ENCODE peak calls at places on chromosome 13, in seven cellular contexts. F, W, G, M, Y, D and V are unnamed samples.

GRCh38 chr13:23629566-23630272 is 59.5 kb downstream of the TNFRSF19 start:
- DNase-seq in F (no peak), W (no peak), G (no peak), M (no peak), Y (no peak), D (no peak), V (no peak)

GRCh38 chr13:26968431-26969335 is 202.9 kb downstream of the USP12 start:
- DNase-seq in F (peak), W (peak), G (no peak), M (no peak), Y (no peak), D (peak), V (no peak)

GRCh38 chr13:74629985-74630384 is 495.8 kb upstream of the KLF12 start:
- DNase-seq in F (no peak), W (no peak), G (no peak), M (no peak), Y (no peak), D (no peak), V (no peak)

GRCh38 chr13:40313269-40314200 is 352.9 kb downstream of the FOXO1 start:
- DNase-seq in F (no peak), W (no peak), G (no peak), M (no peak), Y (no peak), D (no peak), V (no peak)

GRCh38 chr13:31699650-31700049 is 39.7 kb upstream of the RXFP2 start:
- DNase-seq in F (no peak), W (peak), G (peak), M (no peak), Y (no peak), D (peak), V (no peak)

GRCh38 chr13:27194209-27194608 is 22.6 kb upstream of the USP12 start:
- DNase-seq in F (no peak), W (no peak), G (no peak), M (no peak), Y (no peak), D (no peak), V (no peak)

GRCh38 chr13:109802936-109803335 is 16.6 kb upstream of the IRS2 start:
- DNase-seq in F (no peak), W (no peak), G (no peak), M (no peak), Y (no peak), D (no peak), V (no peak)

GRCh38 chr13:43360911-43361605 is 337.7 kb downstream of the DNAJC15 start:
- DNase-seq in F (no peak), W (no peak), G (no peak), M (no peak), Y (no peak), D (no peak), V (no peak)

GRCh38 chr13:99605417-99606321 is 104.4 kb downstream of the TM9SF2 start:
- DNase-seq in F (peak), W (peak), G (peak), M (peak), Y (no peak), D (peak), V (peak)

GRCh38 chr13:98173431-98173921 is 3.6 kb downstream of the RNF113B start:
- DNase-seq in F (no peak), W (peak), G (no peak), M (no peak), Y (no peak), D (no peak), V (no peak)

GRCh38 chr13:23794267-23795161 is 94.7 kb downstream of the MIPEP start:
- DNase-seq in F (no peak), W (no peak), G (no peak), M (no peak), Y (no peak), D (no peak), V (peak)

GRCh38 chr13:28043224-28043623 is 54.7 kb upstream of the URAD start:
- DNase-seq in F (no peak), W (no peak), G (no peak), M (no peak), Y (no peak), D (peak), V (no peak)

GRCh38 chr13:37602743-37603381 is 4.3 kb upstream of the POSTN start:
- DNase-seq in F (no peak), W (no peak), G (no peak), M (no peak), Y (no peak), D (peak), V (no peak)

DNA sequence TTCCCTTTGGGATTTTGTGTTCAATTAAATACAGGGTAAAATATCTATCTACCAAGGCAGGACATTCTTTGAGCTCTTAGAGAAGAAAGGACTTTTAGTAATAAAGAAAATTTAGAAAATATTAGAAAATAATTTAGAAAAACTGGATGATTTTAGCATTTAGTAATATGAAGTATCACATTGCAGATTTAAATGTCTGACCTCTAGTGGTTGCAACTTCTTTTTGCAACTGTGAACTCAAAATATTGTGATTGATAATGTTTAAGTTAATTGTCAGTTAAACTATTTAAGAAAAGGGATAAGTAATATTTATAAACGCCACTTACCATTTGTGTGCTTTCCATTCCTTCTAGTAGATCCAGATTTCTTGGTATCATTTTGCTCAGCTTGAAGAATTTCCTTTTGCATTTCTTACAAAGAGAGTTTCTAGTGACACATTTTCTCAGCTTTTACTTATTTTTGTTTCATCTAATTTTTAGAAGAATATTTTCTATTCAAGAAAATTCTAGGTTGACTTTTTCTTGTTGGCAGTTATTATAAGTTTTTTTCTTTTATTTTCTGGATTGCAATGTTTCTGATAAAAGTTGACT is 10.3 kb upstream of the POSTN start:
- DNase-seq in F (no peak), W (no peak), G (no peak), M (no peak), Y (no peak), D (peak), V (no peak)
- TF ChIP-seq CTCF in F (peak), W (peak), G (peak), M (no peak), Y (peak), D (no peak), V (peak)

GRCh38 chr13:71477735-71478134 is 389.3 kb downstream of the DACH1 start:
- DNase-seq in F (no peak), W (no peak), G (no peak), M (no peak), Y (no peak), D (no peak), V (peak)
- TF ChIP-seq CTCF in F (peak), W (peak), G (peak), M (no peak), Y (peak), D (peak), V (peak)

GRCh38 chr13:37429976-37430375 is 168.6 kb downstream of the POSTN start:
- DNase-seq in F (no peak), W (no peak), G (no peak), M (no peak), Y (no peak), D (no peak), V (no peak)

DNA sequence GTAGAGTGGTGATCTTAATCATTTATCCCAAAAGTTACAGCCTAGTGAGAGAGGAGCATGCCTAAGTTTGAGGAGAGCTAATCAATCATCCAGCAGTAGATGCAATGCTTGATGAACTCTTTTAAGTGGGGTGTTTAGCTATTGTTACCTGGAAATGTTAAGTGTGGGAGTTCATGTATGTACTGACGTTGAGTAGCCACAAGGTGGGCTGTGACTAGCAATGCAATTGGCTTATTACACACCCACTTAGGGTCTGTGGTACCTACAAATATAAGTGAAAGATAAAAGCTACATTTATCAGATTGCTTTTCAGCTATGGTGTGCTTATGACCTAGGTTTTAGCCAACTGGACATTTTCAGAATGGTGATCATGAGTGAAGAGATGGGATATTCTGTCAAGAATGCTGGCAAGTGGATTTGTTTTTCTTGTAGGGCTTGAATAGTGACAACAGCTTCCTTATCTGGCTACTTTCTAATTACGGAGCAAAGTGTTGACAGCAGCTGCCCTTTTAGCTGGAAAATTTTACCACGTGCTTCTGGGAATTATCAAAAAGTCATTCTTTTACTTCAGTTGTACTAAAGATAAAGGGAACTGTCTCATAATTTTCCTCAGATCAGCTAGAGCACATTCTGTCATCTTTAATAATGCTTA is 170.6 kb downstream of the POSTN start:
- DNase-seq in F (no peak), W (no peak), G (no peak), M (no peak), Y (no peak), D (no peak), V (no peak)
- TF ChIP-seq CTCF in F (peak), W (peak), G (no peak), M (no peak), Y (peak), D (no peak), V (no peak)

GRCh38 chr13:77565635-77566034 is 30.1 kb downstream of the SCEL start:
- DNase-seq in F (no peak), W (no peak), G (peak), M (no peak), Y (no peak), D (peak), V (peak)
- TF ChIP-seq CTCF in F (peak), W (peak), G (peak), M (peak), Y (peak), D (peak), V (peak)

GRCh38 chr13:79548886-79549285 is 67.9 kb downstream of the NDFIP2 start:
- DNase-seq in F (no peak), W (no peak), G (no peak), M (no peak), Y (no peak), D (no peak), V (no peak)
- TF ChIP-seq CTCF in F (peak), W (peak), G (no peak), M (no peak), Y (peak), D (no peak), V (no peak)

GRCh38 chr13:50388481-50388880 is 373.2 kb downstream of the KCNRG start:
- DNase-seq in F (no peak), W (no peak), G (no peak), M (no peak), Y (no peak), D (no peak), V (no peak)

GRCh38 chr13:50386527-50387123 is 371.4 kb downstream of the KCNRG start:
- DNase-seq in F (no peak), W (no peak), G (no peak), M (no peak), Y (no peak), D (no peak), V (no peak)

GRCh38 chr13:50384724-50385123 is 369.5 kb downstream of the KCNRG start:
- DNase-seq in F (no peak), W (no peak), G (no peak), M (no peak), Y (no peak), D (no peak), V (no peak)

GRCh38 chr13:50389726-50390125 is 374.5 kb downstream of the KCNRG start:
- DNase-seq in F (no peak), W (no peak), G (peak), M (no peak), Y (no peak), D (no peak), V (no peak)

GRCh38 chr13:50387124-50387581 is 371.9 kb downstream of the KCNRG start:
- DNase-seq in F (no peak), W (peak), G (no peak), M (peak), Y (no peak), D (peak), V (no peak)
- TF ChIP-seq CTCF in F (peak), W (peak), G (no peak), M (peak), Y (peak), D (peak), V (peak)

GRCh38 chr13:37645181-37645580 is 46.6 kb upstream of the POSTN start:
- DNase-seq in F (no peak), W (peak), G (no peak), M (no peak), Y (no peak), D (no peak), V (no peak)
- TF ChIP-seq CTCF in F (no peak), W (no peak), G (no peak), M (no peak), Y (no peak), D (no peak), V (no peak)